ENCODE peak calls at places on chromosomes 2 and 18, in six cellular contexts. S is left colon, M is M059J, O is Right ventricle myocardium superior, X is myocyte, H is kidney epithelial cell. F is an unnamed sample.

GRCh38 chr18:76953186-76953982 is 131.0 kb downstream of the ZNF236 start:
- DNase-seq in S (peak), M (no peak), O (peak), X (no peak), H (no peak), F (no peak)

GRCh38 chr2:14700753-14701152 is 68.2 kb downstream of the LRATD1 start:
- DNase-seq in S (no peak), M (peak), O (no peak), X (no peak), H (no peak), F (peak)

GRCh38 chr2:227661019-227661726 is 5.4 kb upstream of the SCYGR5 start:
- DNase-seq in S (no peak), M (no peak), O (no peak), X (no peak), H (no peak), F (no peak)

GRCh38 chr2:16640867-16641266 is 24.8 kb downstream of the CYRIA start:
- DNase-seq in S (no peak), M (no peak), O (peak), X (no peak), H (no peak), F (no peak)

GRCh38 chr2:191617589-191617988 is 60.3 kb upstream of the NABP1 start:
- DNase-seq in S (no peak), M (peak), O (no peak), X (no peak), H (no peak), F (peak)

GRCh38 chr2:231708050-231708772 is at the start of gene PTMA:
- DNase-seq in S (peak), M (peak), O (peak), X (peak), H (peak), F (peak)

GRCh38 chr18:48152549-48152948 is 222.1 kb upstream of the SMAD2 start:
- DNase-seq in S (no peak), M (peak), O (no peak), X (no peak), H (no peak), F (no peak)

GRCh38 chr18:40124107-40124506 is 1830.9 kb upstream of the PIK3C3 start:
- DNase-seq in S (no peak), M (peak), O (no peak), X (no peak), H (peak), F (peak)

GRCh38 chr2:164335947-164336346 is 285.3 kb downstream of the GRB14 start:
- DNase-seq in S (no peak), M (no peak), O (no peak), X (no peak), H (no peak), F (no peak)

GRCh38 chr2:178700922-178701342 is 106.3 kb downstream of the TTN start:
- DNase-seq in S (no peak), M (peak), O (no peak), X (peak), H (no peak), F (no peak)

GRCh38 chr2:62309465-62310091 is 113.7 kb downstream of the B3GNT2 start:
- DNase-seq in S (no peak), M (no peak), O (no peak), X (peak), H (no peak), F (no peak)

GRCh38 chr2:41829011-41829500 is 218.8 kb upstream of the PKDCC start:
- DNase-seq in S (no peak), M (no peak), O (no peak), X (peak), H (no peak), F (no peak)

GRCh38 chr2:49035477-49035876 is 118.8 kb downstream of the FSHR start:
- DNase-seq in S (no peak), M (no peak), O (no peak), X (no peak), H (no peak), F (no peak)

GRCh38 chr2:88159955-88160415 is 10.2 kb upstream of the THNSL2 start:
- DNase-seq in S (peak), M (peak), O (no peak), X (peak), H (no peak), F (peak)

GRCh38 chr2:231364961-231365810 is 30.3 kb upstream of the B3GNT7 start:
- DNase-seq in S (peak), M (peak), O (no peak), X (no peak), H (no peak), F (peak)

GRCh38 chr2:226676618-226677017 is 123.0 kb downstream of the IRS1 start:
- DNase-seq in S (no peak), M (no peak), O (no peak), X (no peak), H (no peak), F (no peak)

GRCh38 chr2:205947621-205948495 is 138.1 kb downstream of the INO80D start:
- DNase-seq in S (peak), M (peak), O (peak), X (peak), H (no peak), F (peak)

GRCh38 chr2:10875126-10875525 is 36.6 kb upstream of the KCNF1 start:
- DNase-seq in S (no peak), M (no peak), O (no peak), X (peak), H (no peak), F (no peak)

GRCh38 chr18:55390898-55391297 is 197.1 kb downstream of the TCF4 start:
- DNase-seq in S (no peak), M (no peak), O (no peak), X (peak), H (no peak), F (no peak)

GRCh38 chr18:9961031-9961430 is 47.2 kb downstream of the VAPA start:
- DNase-seq in S (no peak), M (no peak), O (no peak), X (peak), H (no peak), F (no peak)

GRCh38 chr2:1477196-1478040 is 64.2 kb downstream of the TPO start:
- DNase-seq in S (no peak), M (no peak), O (no peak), X (no peak), H (no peak), F (no peak)

GRCh38 chr2:61433606-61434005 is 37.3 kb downstream of the USP34 start:
- DNase-seq in S (no peak), M (no peak), O (no peak), X (peak), H (no peak), F (no peak)

GRCh38 chr2:102286041-102286440 is 25.3 kb upstream of the IL1RL1 start:
- DNase-seq in S (no peak), M (no peak), O (no peak), X (no peak), H (no peak), F (no peak)

GRCh38 chr2:166167451-166167850 is 39.6 kb upstream of the SCN1A start:
- DNase-seq in S (no peak), M (peak), O (no peak), X (no peak), H (peak), F (no peak)

F was measured in HT1080.